ENCODE peak calls at places on chromosomes 6 and 20, in four cellular contexts. I, Y, U and Q are unnamed samples.

GRCh38 chr6:156131221-156131903 is 645.8 kb upstream of the ARID1B start:
- DNase-seq in U (no peak), I (no peak), Y (no peak), Q (no peak)

GRCh38 chr6:83518946-83519489 is 6.7 kb downstream of the PRSS35 start:
- DNase-seq in Y (no peak), U (no peak), I (no peak), Q (peak)

GRCh38 chr20:33291830-33292355 is 8.9 kb downstream of the BPIFB1 start:
- DNase-seq in I (peak), Y (peak), U (peak), Q (peak)

GRCh38 chr20:41178904-41179432 is 41.6 kb downstream of the PLCG1 start:
- DNase-seq in U (no peak), Y (no peak), I (no peak), Q (no peak)

GRCh38 chr6:149150301-149150700 is 167.2 kb upstream of the TAB2 start:
- DNase-seq in Y (no peak), U (no peak), I (no peak), Q (no peak)

GRCh38 chr20:33563788-33564187 is 73.9 kb downstream of the CBFA2T2 start:
- DNase-seq in U (no peak), I (no peak), Y (no peak), Q (no peak)

GRCh38 chr6:449057-449430 is 57.5 kb downstream of the IRF4 start:
- DNase-seq in Y (no peak), U (no peak), I (no peak), Q (no peak)

GRCh38 chr20:59051666-59052065 is 9.1 kb upstream of the PRELID3B start:
- DNase-seq in I (no peak), U (no peak), Y (no peak), Q (no peak)

GRCh38 chr20:62805711-62806382 is 1.2 kb downstream of the OGFR start:
- DNase-seq in Y (no peak), I (no peak), U (no peak), Q (peak)

GRCh38 chr6:132830236-132830799 is 15.9 kb downstream of the RPS12 start:
- DNase-seq in I (no peak), Y (no peak), U (no peak), Q (peak)

GRCh38 chr6:82877213-82878195 is 188.1 kb downstream of the UBE3D start:
- DNase-seq in U (no peak), Y (no peak), I (no peak), Q (no peak)

GRCh38 chr6:119495230-119495683 is 145.7 kb upstream of the MAN1A1 start:
- DNase-seq in I (no peak), Y (no peak), U (no peak), Q (no peak)

GRCh38 chr6:112879920-112880413 is 532.8 kb downstream of the RFPL4B start:
- DNase-seq in Y (no peak), U (no peak), I (no peak), Q (no peak)

GRCh38 chr20:20699144-20699543 is 13.3 kb downstream of the RALGAPA2 start:
- DNase-seq in U (no peak), I (no peak), Y (no peak), Q (no peak)

GRCh38 chr20:50578061-50578777 is 68.0 kb downstream of the PTPN1 start:
- DNase-seq in U (no peak), Y (no peak), I (no peak), Q (no peak)

GRCh38 chr20:38139919-38140753 is 24.9 kb downstream of the TGM2 start:
- DNase-seq in U (no peak), Y (no peak), I (no peak), Q (peak)

GRCh38 chr6:116969211-116969863 is 92.3 kb downstream of the RFX6 start:
- DNase-seq in I (no peak), U (no peak), Y (no peak), Q (peak)

GRCh38 chr6:31971279-31971992 is 502 bp downstream of the DXO start:
- DNase-seq in U (no peak), Y (no peak), I (no peak), Q (no peak)

GRCh38 chr20:23641936-23642751 is 4.4 kb upstream of the CST3 start:
- DNase-seq in I (no peak), Y (no peak), U (no peak), Q (peak)

GRCh38 chr6:106162926-106163325 is 76.8 kb downstream of the PRDM1 start:
- DNase-seq in Y (no peak), U (no peak), I (no peak), Q (no peak)

GRCh38 chr20:9597547-9597946 is 83.2 kb downstream of the LAMP5 start:
- DNase-seq in Y (no peak), I (no peak), U (no peak), Q (no peak)

GRCh38 chr6:108947114-108947854 is 99.1 kb downstream of the ARMC2 start:
- DNase-seq in Y (no peak), I (no peak), U (no peak), Q (peak)

GRCh38 chr6:138695193-138695592 is 78.4 kb upstream of the CCDC28A start:
- DNase-seq in Y (no peak), U (no peak), I (no peak), Q (peak)

GRCh38 chr20:2156224-2156623 is 54.6 kb downstream of the STK35 start:
- DNase-seq in Y (no peak), I (no peak), U (no peak), Q (no peak)